ENCODE peak calls at places on chromosomes 7 and 10, in nine cellular contexts. B is neuronal stem cell, M is upper lobe of right lung, L is PC-9, U is heart left ventricle, P is body of pancreas, W is coronary artery, F is lung, H is ovary. X is an unnamed sample.

GRCh38 chr10:103067484-103067883 is 125.6 kb downstream of the NT5C2 start:
- DNase-seq in W (no peak), L (no peak), B (no peak), H (no peak), P (no peak), F (no peak), M (no peak), U (no peak), X (no peak)

GRCh38 chr7:107659666-107660065 is 962 bp upstream of the SLC26A4 start:
- DNase-seq in L (no peak), U (no peak), B (no peak), W (no peak), H (no peak), F (no peak), P (no peak), M (no peak), X (peak)

GRCh38 chr7:45451636-45452035 is 122.5 kb upstream of the ADCY1 start:
- DNase-seq in P (no peak), M (no peak), W (no peak), H (no peak), B (no peak), L (no peak), F (no peak), U (no peak), X (no peak)

GRCh38 chr7:102916426-102916825 is 3.6 kb downstream of the LRRC17 start:
- DNase-seq in P (no peak), L (no peak), U (no peak), F (no peak), B (no peak), M (no peak), W (no peak), H (no peak), X (no peak)

GRCh38 chr7:147296986-147297385 is 1180.4 kb downstream of the CNTNAP2 start:
- DNase-seq in B (no peak), F (no peak), H (no peak), P (no peak), U (no peak), W (no peak), L (no peak), M (no peak), X (no peak)

GRCh38 chr7:17299477-17299991 is 1.1 kb downstream of the AHR start:
- DNase-seq in B (peak), L (peak), W (no peak), U (no peak), F (no peak), P (no peak), M (no peak), H (no peak), X (no peak)

GRCh38 chr7:128352138-128352537 is 8.4 kb upstream of the RBM28 start:
- DNase-seq in U (peak), P (peak), M (peak), B (peak), F (peak), H (peak), L (no peak), W (peak), X (no peak)

GRCh38 chr7:2475678-2476015 is 551 bp downstream of the GRIFIN start:
- DNase-seq in H (no peak), M (peak), F (no peak), P (no peak), B (no peak), U (no peak), L (no peak), W (no peak), X (no peak)

GRCh38 chr10:132397036-132397541 is at the start of gene PWWP2B:
- DNase-seq in B (no peak), L (peak), F (no peak), H (peak), M (peak), W (no peak), P (peak), U (peak), X (no peak)

GRCh38 chr10:101902032-101902799 is 58.6 kb upstream of the KCNIP2 start:
- DNase-seq in P (no peak), U (no peak), H (no peak), M (no peak), F (no peak), W (no peak), B (peak), L (no peak), X (no peak)

GRCh38 chr10:10677479-10677878 is 340.2 kb upstream of the CELF2 start:
- DNase-seq in W (no peak), B (peak), U (peak), H (peak), M (peak), L (no peak), P (peak), F (peak), X (peak)

GRCh38 chr10:110495731-110496552 is 1.8 kb upstream of the DUSP5 start:
- DNase-seq in H (no peak), F (no peak), P (no peak), U (peak), W (no peak), L (peak), B (no peak), M (peak), X (no peak)

GRCh38 chr10:95183451-95184230 is 10.4 kb upstream of the ACSM6 start:
- DNase-seq in P (peak), F (peak), U (peak), W (peak), B (peak), M (peak), H (peak), L (peak), X (no peak)

GRCh38 chr10:51301644-51302043 is 227.4 kb downstream of the PRKG1 start:
- DNase-seq in F (no peak), U (no peak), B (no peak), H (no peak), M (no peak), L (no peak), P (no peak), W (no peak), X (no peak)

GRCh38 chr7:44625899-44626511 is 19.6 kb downstream of the OGDH start:
- DNase-seq in U (no peak), B (no peak), M (no peak), W (no peak), H (no peak), L (no peak), F (no peak), P (no peak), X (no peak)

GRCh38 chr10:16360001-16360400 is 76.8 kb upstream of the PTER start:
- DNase-seq in H (no peak), L (no peak), B (no peak), M (no peak), P (no peak), U (no peak), F (no peak), W (no peak), X (no peak)

GRCh38 chr10:24428410-24428782 is 219.5 kb downstream of the KIAA1217 start:
- DNase-seq in P (no peak), M (no peak), B (no peak), W (no peak), F (no peak), H (no peak), U (no peak), L (no peak), X (no peak)

GRCh38 chr7:137094-137861 is 55.1 kb upstream of the FAM20C start:
- DNase-seq in H (no peak), U (no peak), F (no peak), P (no peak), M (peak), L (no peak), W (no peak), B (no peak), X (no peak)

GRCh38 chr10:72158174-72158573 is 57.6 kb upstream of the ANAPC16 start:
- DNase-seq in W (no peak), P (no peak), B (no peak), U (no peak), M (no peak), L (no peak), F (no peak), H (no peak), X (no peak)

GRCh38 chr7:107810626-107811025 is 7.6 kb upstream of the SLC26A3 start:
- DNase-seq in U (no peak), F (no peak), M (no peak), L (no peak), B (no peak), H (no peak), W (no peak), P (no peak), X (peak)

GRCh38 chr10:31926765-31927596 is 1.6 kb downstream of the ARHGAP12 start:
- DNase-seq in W (no peak), P (no peak), B (no peak), F (no peak), L (no peak), M (no peak), U (no peak), H (no peak), X (no peak)

GRCh38 chr7:33973235-33974015 is 68.1 kb downstream of the BMPER start:
- DNase-seq in P (no peak), B (no peak), F (no peak), L (no peak), M (no peak), H (no peak), U (no peak), W (no peak), X (no peak)

GRCh38 chr7:126445991-126446390 is 806.8 kb downstream of the GRM8 start:
- DNase-seq in B (no peak), U (no peak), H (no peak), M (no peak), W (no peak), F (no peak), P (no peak), L (no peak), X (no peak)

GRCh38 chr10:100340948-100341847 is 5.8 kb upstream of the SCD start:
- DNase-seq in F (no peak), L (no peak), W (no peak), H (no peak), M (peak), U (no peak), B (no peak), P (no peak), X (no peak)

GRCh38 chr7:140061607-140061930 is 1.2 kb downstream of the PARP12 start:
- DNase-seq in H (no peak), B (no peak), M (no peak), U (no peak), P (no peak), W (no peak), F (no peak), L (no peak), X (no peak)
- H3K27ac ChIP-seq in H (peak), B (no peak), M (peak), U (peak), P (peak), W (peak), F (peak), L (no peak), X (no peak)

GRCh38 chr7:64904008-64904407 is 935 bp downstream of the ZNF273 start:
- DNase-seq in U (no peak), H (no peak), B (no peak), L (no peak), P (no peak), F (no peak), W (no peak), M (no peak), X (no peak)
- H3K27ac ChIP-seq in U (no peak), H (no peak), B (no peak), L (no peak), P (no peak), F (no peak), W (no peak), M (no peak), X (no peak)

DNA sequence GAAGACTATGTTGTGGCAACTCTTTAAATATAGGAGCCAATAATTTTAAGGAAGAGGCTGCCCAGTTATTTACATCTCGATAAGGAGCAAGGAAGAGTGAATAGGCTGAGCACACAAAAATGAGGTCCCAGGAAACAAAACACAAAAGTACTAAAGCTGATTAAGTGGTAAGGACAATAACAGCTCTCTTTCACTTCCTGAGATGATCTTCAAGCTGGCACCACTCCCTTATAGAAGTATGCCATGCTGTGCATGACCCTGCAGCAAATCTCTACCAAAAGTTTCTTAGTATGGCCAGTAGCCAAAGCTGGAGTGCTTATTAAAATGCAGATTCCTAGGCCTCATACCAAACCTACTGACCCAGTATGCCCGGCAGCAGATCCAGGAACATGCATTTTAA is 39.7 kb downstream of the CADPS2 start:
- DNase-seq in M (no peak), F (no peak), U (no peak), L (no peak), B (no peak), P (no peak), W (no peak), H (no peak), X (no peak)
- H3K27ac ChIP-seq in M (no peak), F (peak), U (peak), L (no peak), B (no peak), P (no peak), W (no peak), H (no peak), X (no peak)

GRCh38 chr7:15557686-15558085 is 4.1 kb downstream of the AGMO start:
- DNase-seq in B (no peak), L (no peak), P (no peak), W (no peak), M (no peak), H (no peak), F (no peak), U (no peak), X (no peak)
- H3K27ac ChIP-seq in B (no peak), L (no peak), P (no peak), W (no peak), M (no peak), H (no peak), F (no peak), U (peak), X (no peak)

GRCh38 chr7:80940539-80941205 is 21.8 kb upstream of the SEMA3C start:
- DNase-seq in U (no peak), B (no peak), H (no peak), L (no peak), P (no peak), F (no peak), M (no peak), W (no peak), X (no peak)
- H3K27ac ChIP-seq in U (no peak), B (no peak), H (no peak), L (peak), P (no peak), F (peak), M (peak), W (peak), X (no peak)

GRCh38 chr7:112969946-112970345 is 116.7 kb downstream of the GPR85 start:
- DNase-seq in W (no peak), H (no peak), U (no peak), L (no peak), F (no peak), M (no peak), P (no peak), B (no peak), X (no peak)
- H3K27ac ChIP-seq in W (no peak), H (no peak), U (no peak), L (no peak), F (no peak), M (no peak), P (no peak), B (no peak), X (no peak)

GRCh38 chr10:124688366-124688765 is 55.8 kb downstream of the FAM53B start:
- DNase-seq in L (no peak), H (no peak), W (no peak), M (no peak), U (no peak), F (no peak), P (no peak), B (no peak), X (no peak)

GRCh38 chr10:124689911-124690498 is 54.2 kb downstream of the FAM53B start:
- DNase-seq in H (no peak), P (no peak), L (no peak), B (no peak), F (no peak), M (no peak), U (no peak), W (no peak), X (no peak)

GRCh38 chr10:124690971-124691370 is 53.2 kb downstream of the FAM53B start:
- DNase-seq in B (no peak), P (no peak), W (no peak), F (no peak), U (no peak), M (no peak), H (no peak), L (no peak), X (no peak)

GRCh38 chr10:124686707-124687376 is 57.3 kb downstream of the FAM53B start:
- DNase-seq in F (no peak), L (no peak), P (no peak), H (no peak), U (peak), M (no peak), W (no peak), B (no peak), X (no peak)

DNA sequence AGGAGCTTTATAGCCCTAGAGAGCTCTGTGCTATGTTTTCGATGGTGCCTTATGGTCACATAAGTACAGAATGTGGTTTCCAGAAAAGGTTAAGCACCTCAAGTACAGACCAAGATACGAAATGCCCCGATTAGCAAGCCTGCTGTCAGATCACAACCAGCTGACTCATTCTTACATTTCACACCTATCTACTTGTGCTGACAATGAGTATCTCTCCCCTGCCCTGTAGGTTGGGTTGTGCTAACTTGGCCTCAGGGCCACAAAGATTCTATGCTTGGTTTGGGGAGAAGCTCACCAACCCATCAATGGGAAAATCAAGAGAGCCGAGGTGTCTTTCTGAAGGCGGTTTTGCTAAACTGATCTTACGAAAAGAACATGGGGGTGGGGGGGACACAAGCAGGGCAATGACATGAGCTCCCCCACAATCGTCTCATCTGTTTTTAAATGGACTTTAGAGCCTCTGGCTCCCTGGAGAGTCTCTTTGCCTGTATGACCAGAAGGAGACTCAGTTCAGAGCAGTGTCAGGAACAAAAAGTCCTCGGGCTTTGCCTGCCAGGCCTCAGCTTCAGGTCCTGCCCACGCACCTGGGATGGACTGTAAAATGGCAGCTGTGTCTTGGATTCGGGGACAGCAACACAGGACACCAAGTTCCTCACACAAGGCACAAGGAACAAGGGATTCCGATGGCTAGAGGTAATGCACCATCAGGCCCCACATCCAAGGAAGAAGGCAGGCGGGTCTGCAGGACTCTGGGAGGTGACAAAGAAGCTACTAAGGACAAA is 55.1 kb downstream of the FAM53B start:
- DNase-seq in M (no peak), P (no peak), B (no peak), H (no peak), U (no peak), W (no peak), F (no peak), L (no peak), X (no peak)
- H3K27ac ChIP-seq in M (no peak), P (no peak), B (no peak), H (no peak), U (peak), W (no peak), F (peak), L (no peak), X (no peak)

DNA sequence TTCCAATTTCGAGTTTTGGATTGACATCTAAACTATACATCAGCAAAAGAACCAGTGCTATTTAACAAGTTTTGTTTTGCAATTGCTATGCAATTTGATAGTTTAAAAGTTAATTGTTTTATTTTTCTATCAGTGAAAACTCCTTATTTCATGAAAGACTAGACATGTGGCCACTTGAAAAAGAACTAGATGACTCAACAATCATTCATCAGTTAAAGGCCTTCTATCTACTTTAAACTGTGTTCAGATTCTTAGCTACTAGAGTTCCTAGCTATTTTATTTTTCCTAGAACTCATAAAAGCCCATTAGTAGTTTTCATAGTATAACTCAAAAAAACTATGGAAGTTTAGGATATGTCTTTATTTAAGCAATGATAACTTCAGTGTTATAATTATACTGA is 104.6 kb upstream of the LSM8 start:
- DNase-seq in P (no peak), B (no peak), M (no peak), H (no peak), L (no peak), U (no peak), W (no peak), F (no peak), X (no peak)
- H3K27ac ChIP-seq in P (no peak), B (no peak), M (no peak), H (no peak), L (no peak), U (no peak), W (no peak), F (no peak), X (no peak)

GRCh38 chr7:151340794-151341356 is 737 bp upstream of the NUB1 start:
- DNase-seq in W (no peak), L (no peak), U (no peak), B (no peak), M (no peak), F (no peak), P (no peak), H (no peak), X (no peak)

GRCh38 chr7:151341357-151342101 is at the start of gene NUB1:
- DNase-seq in U (peak), F (peak), P (peak), B (peak), L (peak), M (peak), H (peak), W (peak), X (peak)

GRCh38 chr7:151342102-151342646 is 562 bp downstream of the NUB1 start:
- DNase-seq in W (no peak), P (no peak), B (no peak), H (no peak), M (no peak), U (no peak), F (no peak), L (no peak), X (no peak)

GRCh38 chr7:151343516-151343915 is 1.9 kb downstream of the NUB1 start:
- DNase-seq in P (no peak), W (no peak), U (no peak), B (no peak), F (no peak), L (no peak), M (no peak), H (no peak), X (no peak)

DNA sequence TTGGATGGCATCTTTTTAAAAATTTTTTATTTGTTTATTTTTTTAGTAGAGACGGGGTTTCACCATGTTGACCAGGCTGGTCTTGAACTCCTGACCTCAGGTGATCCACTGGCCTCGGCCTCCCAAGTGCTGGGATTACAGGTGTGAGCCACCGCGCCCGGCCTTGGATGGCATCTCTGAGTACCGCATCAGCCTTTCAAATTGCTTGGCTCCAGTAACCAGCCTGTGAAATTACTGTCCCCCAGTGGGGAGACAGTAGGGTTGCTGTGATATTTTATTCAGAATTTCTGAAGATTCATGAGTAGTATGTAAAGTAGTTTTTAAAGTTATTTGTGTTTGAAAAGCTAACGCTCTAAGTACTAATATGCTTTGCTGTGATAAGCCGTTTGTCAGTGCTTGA is 1.2 kb downstream of the NUB1 start:
- DNase-seq in B (no peak), H (no peak), M (no peak), P (no peak), L (no peak), U (no peak), W (no peak), F (no peak), X (no peak)
- H3K27ac ChIP-seq in B (no peak), H (no peak), M (peak), P (no peak), L (no peak), U (no peak), W (no peak), F (no peak), X (peak)